ENCODE peak calls at places on chromosomes 5 and 9, in four cellular contexts. S is NCI-H524 treated with DMSO at 0.1 percent for 48 hours, U is left cardiac atrium, K is heart left ventricle. M is an unnamed sample.

GRCh38 chr5:52177193-52177592 is 610.5 kb upstream of the ITGA1 start:
- DNase-seq in S (no peak), U (no peak), K (no peak), M (no peak)

GRCh38 chr5:143349127-143349526 is 54.4 kb downstream of the NR3C1 start:
- DNase-seq in S (no peak), U (no peak), K (no peak), M (no peak)

GRCh38 chr5:166596043-166596442 is 1695.4 kb upstream of the WWC1 start:
- DNase-seq in S (peak), U (no peak), K (no peak), M (no peak)

GRCh38 chr5:97629281-97629680 is 446.2 kb upstream of the RIOK2 start:
- DNase-seq in S (peak), U (peak), K (peak), M (peak)

GRCh38 chr5:141869514-141869913 is 8.7 kb downstream of the PCDH1 start:
- DNase-seq in S (no peak), U (no peak), K (no peak), M (no peak)

GRCh38 chr9:84975926-84976325 is 306.4 kb downstream of the NTRK2 start:
- DNase-seq in S (no peak), U (no peak), K (no peak), M (no peak)

GRCh38 chr9:86082870-86083269 is 16.5 kb downstream of the GOLM1 start:
- DNase-seq in S (no peak), U (no peak), K (no peak), M (peak)

GRCh38 chr9:28056466-28056865 is 483.2 kb upstream of the C9orf72 start:
- DNase-seq in S (no peak), U (no peak), K (no peak), M (no peak)

GRCh38 chr9:105062222-105062850 is 134.4 kb upstream of the ABCA1 start:
- DNase-seq in S (peak), U (no peak), K (no peak), M (no peak)

GRCh38 chr9:35703906-35704672 is 14.4 kb upstream of the TPM2 start:
- DNase-seq in S (no peak), U (no peak), K (peak), M (no peak)

GRCh38 chr5:9439651-9440292 is 106.1 kb downstream of the SEMA5A start:
- DNase-seq in S (no peak), U (no peak), K (no peak), M (no peak)

GRCh38 chr5:51053361-51053760 is 329.9 kb upstream of the ISL1 start:
- DNase-seq in S (no peak), U (no peak), K (no peak), M (no peak)

GRCh38 chr9:89814340-89815040 is 209.7 kb downstream of the GADD45G start:
- DNase-seq in S (no peak), U (no peak), K (no peak), M (peak)

GRCh38 chr9:133518193-133518592 is 6.6 kb downstream of the MYMK start:
- DNase-seq in S (no peak), U (peak), K (peak), M (no peak)

GRCh38 chr5:66606713-66607112 is 10.5 kb downstream of the MAST4 start:
- DNase-seq in S (no peak), U (no peak), K (no peak), M (no peak)

GRCh38 chr9:14158136-14158781 is 155.7 kb downstream of the NFIB start:
- DNase-seq in S (no peak), U (no peak), K (no peak), M (no peak)

GRCh38 chr9:120774719-120775118 is 18.5 kb downstream of the FBXW2 start:
- DNase-seq in S (no peak), U (no peak), K (no peak), M (no peak)

GRCh38 chr5:112338681-112339337 is 80.3 kb downstream of the EPB41L4A start:
- DNase-seq in S (no peak), U (no peak), K (peak), M (peak)

GRCh38 chr9:96317335-96317980 is 15.5 kb upstream of the HSD17B3 start:
- DNase-seq in S (no peak), U (peak), K (peak), M (peak)

GRCh38 chr9:137828527-137829259 is 48.9 kb upstream of the CACNA1B start:
- DNase-seq in S (peak), U (no peak), K (no peak), M (peak)

GRCh38 chr9:114484854-114485443 is 20.3 kb downstream of the WHRN start:
- DNase-seq in S (no peak), U (no peak), K (no peak), M (peak)

GRCh38 chr5:1704266-1704665 is 95.4 kb downstream of the MRPL36 start:
- DNase-seq in S (no peak), U (no peak), K (no peak), M (no peak)

GRCh38 chr9:136422876-136423275 is 12.4 kb downstream of the PMPCA start:
- DNase-seq in S (no peak), U (no peak), K (no peak), M (no peak)

GRCh38 chr5:180135967-180136641 is 64.5 kb upstream of the RNF130 start:
- DNase-seq in S (no peak), U (peak), K (no peak), M (no peak)

GRCh38 chr5:150500905-150501304 is 7.0 kb upstream of the NDST1 start:
- DNase-seq in S (no peak), U (no peak), K (no peak), M (no peak)

M was measured in lung microvascular endothelial cell.